ENCODE peak calls at places on chromosome 17, in ten cellular contexts. H is SW 1271; O is uterus; D is effector CD4-positive, alpha-beta T cell; U is activated T-helper 1 cell treated with Interleukin-2 at 50 U/mL for 16 hours; E is pons; X is fibroblast of the aortic adventitia; C is nucleus accumbens; W is DMS 273 treated with DMSO at 0.1 percent for 48 hours; I is activated CD8-positive, alpha-beta T cell treated with anti-CD3 and anti-CD28 coated beads for 36 hours. R is an unnamed sample.
A peak's percentile ranks its signal among the peaks of the same experiment; 100 is the strongest.

GRCh38 chr17:40451420-40451819 is 8.2 kb downstream of the IGFBP4 start:
- DNase-seq in H (no peak), O (peak; percentile 91), D (no peak), U (no peak), E (no peak), X (peak; percentile 99), C (no peak), W (no peak), I (no peak), R (no peak)

GRCh38 chr17:7405413-7405881 is 1.6 kb upstream of the TMEM256 start:
- DNase-seq in H (no peak), O (peak; percentile 51), D (no peak), U (no peak), E (peak; percentile 57), X (peak; percentile 9), C (no peak), W (no peak), I (no peak), R (peak; percentile 30)

GRCh38 chr17:80260791-80261158 is at the start of gene RNF213:
- DNase-seq in H (no peak), O (peak; percentile 50), D (peak; percentile 39), U (peak; percentile 43), E (no peak), X (no peak), C (no peak), W (no peak), I (peak; percentile 58), R (no peak)

GRCh38 chr17:61399131-61400057 is at the start of gene TBX2:
- DNase-seq in H (peak; percentile 91), O (peak; percentile 84), D (no peak), U (no peak), E (no peak), X (peak; percentile 94), C (no peak), W (peak; percentile 82), I (no peak), R (peak; percentile 74)

GRCh38 chr17:38325221-38325851 is 18.4 kb downstream of the GPR179 start:
- DNase-seq in H (no peak), O (no peak), D (no peak), U (no peak), E (no peak), X (peak; percentile 22), C (no peak), W (no peak), I (no peak), R (no peak)

GRCh38 chr17:19867654-19868395 is at the start of gene ULK2:
- DNase-seq in H (peak; percentile 68), O (peak; percentile 51), D (peak; percentile 3), U (peak; percentile 22), E (peak; percentile 52), X (peak; percentile 72), C (peak; percentile 29), W (no peak), I (peak; percentile 42), R (peak; percentile 58)

GRCh38 chr17:78608122-78608803 is 31.1 kb upstream of the DNAH17 start:
- DNase-seq in H (no peak), O (no peak), D (no peak), U (no peak), E (no peak), X (no peak), C (no peak), W (no peak), I (no peak), R (no peak)

GRCh38 chr17:49525831-49526741 is 31.0 kb downstream of the NGFR start:
- DNase-seq in H (no peak), O (no peak), D (no peak), U (no peak), E (no peak), X (no peak), C (no peak), W (no peak), I (no peak), R (peak; percentile 96)

GRCh38 chr17:18248300-18248731 is 10.2 kb downstream of the FLII start:
- DNase-seq in H (peak; percentile 74), O (peak; percentile 67), D (peak; percentile 49), U (peak; percentile 45), E (peak; percentile 90), X (peak; percentile 79), C (no peak), W (peak; percentile 25), I (peak; percentile 75), R (peak; percentile 86)

GRCh38 chr17:48760411-48760810 is 31.9 kb upstream of the HOXB13 start:
- DNase-seq in H (no peak), O (no peak), D (no peak), U (no peak), E (no peak), X (no peak), C (no peak), W (no peak), I (no peak), R (no peak)

GRCh38 chr17:50289268-50289667 is 15.0 kb downstream of the TMEM92 start:
- DNase-seq in H (no peak), O (peak; percentile 67), D (no peak), U (no peak), E (no peak), X (peak; percentile 72), C (no peak), W (no peak), I (no peak), R (no peak)

GRCh38 chr17:64608571-64608981 is 53.5 kb downstream of the SMURF2 start:
- DNase-seq in H (no peak), O (no peak), D (no peak), U (no peak), E (no peak), X (peak; percentile 22), C (no peak), W (no peak), I (no peak), R (no peak)

GRCh38 chr17:42421479-42422332 is 1.4 kb downstream of the CAVIN1 start:
- DNase-seq in H (no peak), O (peak; percentile 72), D (no peak), U (no peak), E (no peak), X (peak; percentile 72), C (no peak), W (no peak), I (peak; percentile 31), R (no peak)

GRCh38 chr17:65896889-65897288 is 295.0 kb downstream of the CEP112 start:
- DNase-seq in H (no peak), O (no peak), D (no peak), U (no peak), E (no peak), X (no peak), C (no peak), W (no peak), I (no peak), R (no peak)

GRCh38 chr17:60139438-60140285 is 10.1 kb upstream of the CA4 start:
- DNase-seq in H (no peak), O (peak; percentile 40), D (peak; percentile 58), U (peak; percentile 47), E (no peak), X (peak; percentile 62), C (no peak), W (no peak), I (peak; percentile 71), R (no peak)

GRCh38 chr17:30236807-30237206 is 1.3 kb upstream of the SLC6A4 start:
- DNase-seq in H (no peak), O (no peak), D (no peak), U (no peak), E (no peak), X (peak; percentile 40), C (no peak), W (no peak), I (peak; percentile 29), R (no peak)

GRCh38 chr17:82301300-82301915 is 16.0 kb downstream of the CD7 start:
- DNase-seq in H (no peak), O (no peak), D (no peak), U (no peak), E (no peak), X (no peak), C (no peak), W (no peak), I (peak; percentile 50), R (no peak)

GRCh38 chr17:27456681-27457404 is 595 bp downstream of the KSR1 start:
- DNase-seq in H (no peak), O (peak; percentile 38), D (no peak), U (no peak), E (no peak), X (no peak), C (no peak), W (no peak), I (no peak), R (no peak)

GRCh38 chr17:31461227-31461810 is 69.8 kb downstream of the RAB11FIP4 start:
- DNase-seq in H (no peak), O (no peak), D (no peak), U (no peak), E (no peak), X (no peak), C (no peak), W (no peak), I (no peak), R (no peak)

GRCh38 chr17:73703917-73704316 is 59.7 kb upstream of the SDK2 start:
- DNase-seq in H (no peak), O (no peak), D (no peak), U (no peak), E (no peak), X (no peak), C (no peak), W (no peak), I (no peak), R (no peak)